ENCODE peak calls at places on chromosomes 13 and 19, in eight cellular contexts. O, N, E, S, K, B, I and T are unnamed samples.

GRCh38 chr19:47097396-47098217 is 16.0 kb downstream of the ZC3H4 start:
- DNase-seq in O (no peak), N (no peak), E (peak; percentile 49), S (peak; percentile 63), K (no peak), B (no peak), I (no peak), T (no peak)

GRCh38 chr13:110340812-110341444 is 33.8 kb downstream of the COL4A2 start:
- DNase-seq in O (peak; percentile 75), N (peak; percentile 80), E (peak; percentile 56), S (peak; percentile 79), K (peak; percentile 40), B (no peak), I (peak; percentile 93), T (no peak)

GRCh38 chr19:49512970-49513745 is 697 bp downstream of the FCGRT start:
- DNase-seq in O (peak; percentile 74), N (no peak), E (peak; percentile 87), S (peak; percentile 70), K (peak; percentile 31), B (peak; percentile 88), I (no peak), T (no peak)

GRCh38 chr13:43878897-43879322 is 630 bp downstream of the CCDC122 start:
- DNase-seq in O (peak; percentile 62), N (peak; percentile 87), E (peak; percentile 84), S (peak; percentile 78), K (no peak), B (peak; percentile 67), I (peak; percentile 81), T (peak; percentile 9)

GRCh38 chr13:34951528-34951927 is 9.5 kb downstream of the NBEA start:
- DNase-seq in O (no peak), N (no peak), E (no peak), S (no peak), K (no peak), B (peak; percentile 31), I (no peak), T (no peak)

GRCh38 chr19:7373862-7374261 is 25.1 kb downstream of the ARHGEF18 start:
- DNase-seq in O (no peak), N (no peak), E (no peak), S (no peak), K (no peak), B (no peak), I (no peak), T (no peak)

GRCh38 chr13:106381083-106381482 is 154.4 kb downstream of the EFNB2 start:
- DNase-seq in O (no peak), N (no peak), E (no peak), S (no peak), K (no peak), B (no peak), I (peak; percentile 65), T (no peak)

GRCh38 chr13:41075034-41075433 is 13.7 kb downstream of the WBP4 start:
- DNase-seq in O (no peak), N (no peak), E (no peak), S (no peak), K (peak; percentile 41), B (peak; percentile 68), I (peak; percentile 49), T (no peak)

GRCh38 chr13:107462501-107462900 is 752.8 kb downstream of the LIG4 start:
- DNase-seq in O (no peak), N (no peak), E (no peak), S (no peak), K (no peak), B (no peak), I (peak; percentile 19), T (no peak)

GRCh38 chr19:13637664-13638063 is 126.7 kb upstream of the MRI1 start:
- DNase-seq in O (no peak), N (no peak), E (no peak), S (no peak), K (no peak), B (no peak), I (peak; percentile 88), T (no peak)

GRCh38 chr13:105982219-105982618 is 553.2 kb downstream of the EFNB2 start:
- DNase-seq in O (no peak), N (no peak), E (peak; percentile 83), S (no peak), K (no peak), B (peak; percentile 70), I (no peak), T (no peak)

GRCh38 chr13:52411629-52412028 is 5.7 kb upstream of the THSD1 start:
- DNase-seq in O (no peak), N (no peak), E (no peak), S (no peak), K (no peak), B (no peak), I (peak; percentile 81), T (no peak)

GRCh38 chr13:100542546-100543156 is 45.9 kb downstream of the GGACT start:
- DNase-seq in O (no peak), N (no peak), E (no peak), S (no peak), K (peak; percentile 32), B (peak; percentile 61), I (peak; percentile 64), T (no peak)

GRCh38 chr19:19105365-19106060 is 32.8 kb downstream of the TMEM161A start:
- DNase-seq in O (peak; percentile 87), N (peak; percentile 78), E (peak; percentile 95), S (peak; percentile 52), K (no peak), B (peak; percentile 96), I (no peak), T (no peak)

GRCh38 chr13:93248627-93249047 is 22.0 kb downstream of the GPC6 start:
- DNase-seq in O (no peak), N (no peak), E (peak; percentile 83), S (no peak), K (no peak), B (peak; percentile 72), I (peak; percentile 35), T (no peak)

GRCh38 chr19:3094638-3095374 is 644 bp downstream of the GNA11 start:
- DNase-seq in O (no peak), N (no peak), E (peak; percentile 69), S (no peak), K (peak; percentile 29), B (no peak), I (peak; percentile 17), T (no peak)

DNA sequence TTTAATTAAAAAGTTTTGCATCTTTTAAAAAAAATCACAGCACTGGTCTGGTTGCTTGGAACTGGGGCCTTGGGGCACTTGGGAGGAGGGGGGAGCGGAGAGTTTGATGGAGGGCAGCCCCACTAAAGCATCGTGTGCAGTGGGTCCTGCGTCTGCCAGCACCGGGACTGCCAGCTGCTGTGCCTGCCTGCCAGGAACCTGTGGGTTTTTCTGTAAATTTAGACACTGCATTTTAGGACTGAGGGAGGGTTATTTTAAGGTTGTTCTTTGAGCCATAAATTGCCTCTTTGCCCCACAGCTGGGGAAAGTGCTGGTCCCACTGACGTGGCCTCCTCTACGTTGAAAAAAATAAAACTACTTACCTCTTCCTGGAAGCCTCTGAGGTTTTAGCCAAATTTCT is 2.9 kb downstream of the KLF2 start:
- DNase-seq in O (no peak), N (no peak), E (no peak), S (no peak), K (peak; percentile 42), B (no peak), I (no peak), T (no peak)
- H3K4me3 ChIP-seq in O (peak overlapping the region; percentile 70), N (peak overlapping the region; percentile 95), E (no peak overlapping the region), S (peak overlapping the region; percentile 90), K (peak overlapping the region; percentile 100), B (peak overlapping the region; percentile 78), I (no peak overlapping the region), T (peak overlapping the region; percentile 91)

DNA sequence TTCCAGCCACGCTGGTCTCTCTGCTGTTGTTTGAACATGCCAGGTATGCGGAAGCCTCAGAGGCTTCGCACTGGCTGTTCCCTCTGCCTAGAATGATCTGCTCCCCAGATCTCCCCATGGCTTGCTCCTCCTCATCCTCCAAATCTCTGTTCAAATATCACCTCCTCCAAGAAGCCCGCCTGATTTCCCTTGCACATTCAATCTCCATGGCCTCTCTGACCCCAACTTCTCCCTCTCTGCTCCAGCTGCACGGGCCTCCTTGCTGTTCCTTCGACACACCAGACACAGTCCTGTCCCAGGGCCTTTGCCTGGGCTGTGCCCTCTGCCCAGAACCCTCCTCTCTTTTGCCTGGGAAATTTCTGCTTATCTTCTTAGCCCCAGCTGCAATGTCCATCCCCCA is 52.5 kb upstream of the PTPRS start:
- DNase-seq in O (no peak), N (no peak), E (no peak), S (no peak), K (no peak), B (no peak), I (no peak), T (no peak)
- H3K27me3 ChIP-seq in O (no peaks in the 10 kb centered on the region), N (peaks cover 43% of the 10 kb centered on the region), E (peaks cover 62% of the 10 kb centered on the region), S (peaks cover 69% of the 10 kb centered on the region), K (peaks cover 9% of the 10 kb centered on the region), B (no peaks in the 10 kb centered on the region), I (peaks cover 64% of the 10 kb centered on the region), T (no peaks in the 10 kb centered on the region)

GRCh38 chr13:46059405-46059804 is 6.9 kb upstream of the ZC3H13 start:
- DNase-seq in O (no peak), N (no peak), E (no peak), S (no peak), K (no peak), B (no peak), I (no peak), T (no peak)
- H3K4me1 ChIP-seq in O (no peaks in the 10 kb centered on the region), N (no peaks in the 10 kb centered on the region), E (peaks cover 6% of the 10 kb centered on the region), S (no peaks in the 10 kb centered on the region), K (no peaks in the 10 kb centered on the region), B (peaks cover 1% of the 10 kb centered on the region), I (no peaks in the 10 kb centered on the region), T (no peaks in the 10 kb centered on the region)

DNA sequence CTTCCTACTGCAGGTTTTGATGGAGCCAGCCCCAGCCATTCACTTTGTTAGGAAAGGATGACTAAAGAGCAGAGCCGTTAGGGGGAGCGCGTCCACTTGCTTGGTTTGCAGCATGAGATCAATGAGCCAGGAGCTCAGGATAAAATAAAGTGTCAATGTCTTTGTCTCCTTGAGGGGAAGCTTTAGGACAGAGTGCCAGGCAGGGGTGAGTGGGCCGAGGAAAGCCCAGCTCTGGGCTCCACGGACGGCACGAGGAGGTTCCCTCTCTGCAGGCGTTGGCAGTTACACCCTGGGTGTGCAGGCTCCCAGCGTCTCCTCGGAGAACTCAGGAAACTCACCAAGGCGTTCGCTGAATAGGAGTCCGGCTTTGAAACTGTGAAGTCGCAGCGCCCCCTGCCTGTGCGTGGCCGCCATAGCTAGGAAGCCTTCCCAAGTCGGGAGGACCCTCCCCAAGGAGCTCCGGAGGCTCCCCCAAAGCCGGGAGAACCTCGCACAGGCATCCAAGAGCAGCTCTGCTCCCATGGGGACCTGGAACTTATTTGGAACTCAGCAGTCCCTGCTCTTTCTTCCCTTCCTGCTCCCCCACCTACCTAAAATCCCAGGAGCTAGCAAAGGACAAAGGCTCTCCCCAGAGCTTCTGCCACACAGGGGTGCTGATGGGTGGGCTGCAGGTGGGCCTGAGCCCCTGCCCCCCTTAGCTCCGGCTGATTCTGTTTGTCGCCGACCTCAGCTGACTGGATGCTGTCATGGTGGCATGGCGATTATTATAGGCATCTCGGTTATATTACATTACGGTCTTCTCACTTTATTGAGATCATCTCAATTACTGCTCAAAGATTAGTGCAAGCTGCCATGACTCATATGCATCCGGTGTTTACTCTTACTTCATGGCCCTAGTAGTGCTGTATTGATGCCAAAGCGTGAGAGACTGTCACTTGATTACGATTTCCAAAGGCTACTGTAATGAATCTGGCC is 34.4 kb downstream of the GSX1 start:
- DNase-seq in O (peak; percentile 57), N (peak; percentile 81), E (peak; percentile 96), S (peak; percentile 74), K (peak; percentile 53), B (peak; percentile 93), I (peak; percentile 81), T (no peak)
- H3K4me3 ChIP-seq in O (no peak overlapping the region), N (peak overlapping the region; percentile 44), E (peak overlapping the region; percentile 71), S (no peak overlapping the region), K (no peak overlapping the region), B (peak overlapping the region; percentile 48), I (peak overlapping the region; percentile 23), T (no peak overlapping the region)